ENCODE peak calls at places on chromosomes 6 and 20, in ten cellular contexts. Q, X, N, I, Z, G, Y, K, M and V are unnamed samples.

GRCh38 chr6:52209672-52210626 is 23.8 kb downstream of the IL17A start:
- DNase-seq in Q (no peak), X (no peak), N (no peak), I (no peak), Z (no peak), G (no peak), Y (no peak), K (no peak), M (peak; percentile 17), V (no peak)

GRCh38 chr6:3919849-3920248 is 70.7 kb downstream of the FAM50B start:
- DNase-seq in Q (no peak), X (no peak), N (no peak), I (no peak), Z (no peak), G (no peak), Y (no peak), K (no peak), M (no peak), V (no peak)

GRCh38 chr6:107957165-107957908 is 671 bp downstream of the SEC63 start:
- DNase-seq in Q (peak; percentile 35), X (peak; percentile 53), N (peak; percentile 43), I (peak; percentile 69), Z (peak; percentile 65), G (peak; percentile 59), Y (peak; percentile 55), K (peak; percentile 80), M (peak; percentile 74), V (peak; percentile 86)

GRCh38 chr20:52490715-52491430 is 299.3 kb upstream of the ZFP64 start:
- DNase-seq in Q (no peak), X (no peak), N (no peak), I (peak; percentile 67), Z (no peak), G (no peak), Y (no peak), K (no peak), M (no peak), V (no peak)

GRCh38 chr6:80744213-80744612 is 637.7 kb downstream of the BCKDHB start:
- DNase-seq in Q (no peak), X (no peak), N (no peak), I (no peak), Z (no peak), G (no peak), Y (no peak), K (no peak), M (no peak), V (no peak)

GRCh38 chr20:62998449-62998848 is 8.3 kb downstream of the BHLHE23 start:
- DNase-seq in Q (no peak), X (no peak), N (no peak), I (no peak), Z (no peak), G (no peak), Y (no peak), K (no peak), M (no peak), V (no peak)

GRCh38 chr20:25280051-25280573 is 32.2 kb downstream of the PYGB start:
- DNase-seq in Q (no peak), X (peak; percentile 7), N (no peak), I (no peak), Z (no peak), G (peak; percentile 57), Y (no peak), K (no peak), M (no peak), V (peak; percentile 53)

GRCh38 chr6:144352310-144352709 is 67.2 kb downstream of the UTRN start:
- DNase-seq in Q (no peak), X (no peak), N (no peak), I (no peak), Z (no peak), G (no peak), Y (no peak), K (no peak), M (no peak), V (no peak)

GRCh38 chr20:40265872-40266533 is 423.0 kb downstream of the MAFB start:
- DNase-seq in Q (no peak), X (no peak), N (no peak), I (peak; percentile 60), Z (no peak), G (peak; percentile 33), Y (no peak), K (peak; percentile 61), M (no peak), V (no peak)

GRCh38 chr6:31692353-31692752 is 10.8 kb downstream of the ABHD16A start:
- DNase-seq in Q (no peak), X (no peak), N (no peak), I (no peak), Z (no peak), G (no peak), Y (no peak), K (no peak), M (no peak), V (no peak)

GRCh38 chr6:101302593-101302992 is 90.9 kb upstream of the GRIK2 start:
- DNase-seq in Q (no peak), X (no peak), N (no peak), I (no peak), Z (no peak), G (no peak), Y (no peak), K (no peak), M (no peak), V (no peak)

GRCh38 chr6:166935353-166935752 is 21.0 kb downstream of the RNASET2 start:
- DNase-seq in Q (no peak), X (no peak), N (no peak), I (no peak), Z (no peak), G (no peak), Y (no peak), K (no peak), M (no peak), V (no peak)

GRCh38 chr6:37784585-37784967 is 35.0 kb upstream of the ZFAND3 start:
- DNase-seq in Q (no peak), X (no peak), N (no peak), I (peak; percentile 15), Z (no peak), G (no peak), Y (no peak), K (peak; percentile 36), M (no peak), V (no peak)

GRCh38 chr6:84057908-84058307 is 24.3 kb downstream of the MRAP2 start:
- DNase-seq in Q (no peak), X (no peak), N (no peak), I (no peak), Z (no peak), G (no peak), Y (no peak), K (no peak), M (no peak), V (no peak)

GRCh38 chr6:114096553-114097172 is 125.7 kb upstream of the HDAC2 start:
- DNase-seq in Q (no peak), X (no peak), N (no peak), I (peak; percentile 32), Z (no peak), G (no peak), Y (no peak), K (peak; percentile 76), M (peak; percentile 3), V (no peak)

GRCh38 chr6:141562801-141563763 is 569.6 kb upstream of the GJE1 start:
- DNase-seq in Q (peak; percentile 22), X (peak; percentile 66), N (peak; percentile 8), I (peak; percentile 74), Z (peak; percentile 72), G (peak; percentile 71), Y (no peak), K (peak; percentile 80), M (peak; percentile 64), V (peak; percentile 81)

GRCh38 chr6:31005249-31006020 is 4.8 kb upstream of the MUC22 start:
- DNase-seq in Q (no peak), X (no peak), N (no peak), I (no peak), Z (no peak), G (peak; percentile 71), Y (no peak), K (no peak), M (no peak), V (no peak)

GRCh38 chr6:11055127-11055627 is 11.1 kb upstream of the ELOVL2 start:
- DNase-seq in Q (no peak), X (no peak), N (no peak), I (no peak), Z (no peak), G (no peak), Y (no peak), K (no peak), M (no peak), V (no peak)

GRCh38 chr6:139457482-139457881 is 83.0 kb upstream of the CITED2 start:
- DNase-seq in Q (no peak), X (no peak), N (no peak), I (peak; percentile 44), Z (no peak), G (no peak), Y (no peak), K (no peak), M (no peak), V (no peak)

GRCh38 chr20:5996765-5997164 is 46.3 kb downstream of the MCM8 start:
- DNase-seq in Q (no peak), X (peak; percentile 19), N (no peak), I (no peak), Z (peak; percentile 65), G (no peak), Y (no peak), K (peak; percentile 4), M (peak; percentile 75), V (peak; percentile 67)

GRCh38 chr20:9300534-9300933 is 213.9 kb upstream of the LAMP5 start:
- DNase-seq in Q (no peak), X (no peak), N (no peak), I (no peak), Z (no peak), G (no peak), Y (no peak), K (no peak), M (no peak), V (no peak)

GRCh38 chr6:6724319-6725119 is 136.0 kb downstream of the LY86 start:
- DNase-seq in Q (peak; percentile 32), X (peak; percentile 57), N (peak; percentile 39), I (peak; percentile 80), Z (peak; percentile 68), G (peak; percentile 83), Y (no peak), K (peak; percentile 86), M (peak; percentile 50), V (peak; percentile 78)

GRCh38 chr6:16060039-16060438 is 68.8 kb upstream of the MYLIP start:
- DNase-seq in Q (no peak), X (no peak), N (no peak), I (no peak), Z (no peak), G (no peak), Y (no peak), K (no peak), M (no peak), V (no peak)

GRCh38 chr6:4459032-4459431 is 317.2 kb upstream of the CDYL start:
- DNase-seq in Q (no peak), X (no peak), N (no peak), I (peak; percentile 79), Z (no peak), G (no peak), Y (no peak), K (no peak), M (no peak), V (no peak)

GRCh38 chr6:21595951-21596378 is 2.4 kb downstream of the SOX4 start:
- DNase-seq in Q (no peak), X (no peak), N (no peak), I (no peak), Z (no peak), G (peak; percentile 37), Y (no peak), K (peak; percentile 43), M (peak; percentile 3), V (peak; percentile 63)

GRCh38 chr6:157045831-157046454 is 268.8 kb downstream of the ARID1B start:
- DNase-seq in Q (no peak), X (no peak), N (no peak), I (peak; percentile 74), Z (no peak), G (no peak), Y (no peak), K (peak; percentile 49), M (no peak), V (no peak)

GRCh38 chr20:49282584-49283171 is 4.8 kb upstream of the ZNFX1 start:
- DNase-seq in Q (no peak), X (no peak), N (no peak), I (no peak), Z (no peak), G (no peak), Y (no peak), K (peak; percentile 70), M (no peak), V (no peak)

GRCh38 chr6:28336284-28337024 is 506 bp upstream of the ZSCAN31 start:
- DNase-seq in Q (no peak), X (no peak), N (no peak), I (no peak), Z (no peak), G (no peak), Y (peak; percentile 51), K (peak; percentile 43), M (peak; percentile 24), V (peak; percentile 63)